ENCODE peak calls at places on chromosomes 6 and 20, in seven cellular contexts. D is T-helper 17 cell; A is stimulated activated naive B cell treated with anti-CD40 and anti-IgM and Interleukin-4, amounts not matched to agents 10 μg/mL and 1 μg/mL and 100 μg/mL, for 72 hours; O is activated T-cell treated with anti-CD3 and anti-CD28 coated beads, Interleukin-2, amount 50 U/mL, for 4 hours; B is stimulated activated naive CD8-positive, alpha-beta T cell treated with anti-CD3 and anti-CD28 coated beads, Interleukin-15, amount 100 ng/mL, for 72 hours; V is activated CD8-positive, alpha-beta T cell treated with anti-CD3 and anti-CD28 coated beads for 36 hours; Y is upper lobe of right lung. M is an unnamed sample.

GRCh38 chr6:20416567-20417345 is 15.1 kb downstream of the E2F3 start:
- ATAC-seq in D (peak), A (no peak), O (peak), B (peak), V (peak), Y (no peak), M (no peak)

GRCh38 chr20:42441862-42442196 is 747.9 kb downstream of the PTPRT start:
- ATAC-seq in D (no peak), A (no peak), O (no peak), B (no peak), V (no peak), Y (no peak), M (no peak)

GRCh38 chr6:17169701-17170100 is 67.9 kb downstream of the STMND1 start:
- ATAC-seq in D (no peak), A (no peak), O (no peak), B (no peak), V (no peak), Y (no peak), M (no peak)

GRCh38 chr20:50980851-50981713 is 22.5 kb downstream of the MOCS3 start:
- ATAC-seq in D (peak), A (peak), O (peak), B (peak), V (peak), Y (peak), M (peak)

GRCh38 chr6:111114484-111114883 is 27.2 kb downstream of the SLC16A10 start:
- ATAC-seq in D (peak), A (no peak), O (no peak), B (no peak), V (no peak), Y (no peak), M (no peak)

GRCh38 chr6:2439632-2440031 is 194.2 kb upstream of the GMDS start:
- ATAC-seq in D (no peak), A (no peak), O (no peak), B (no peak), V (no peak), Y (no peak), M (no peak)

GRCh38 chr6:45049188-45049843 is 278.8 kb upstream of the RUNX2 start:
- ATAC-seq in D (no peak), A (peak), O (no peak), B (no peak), V (no peak), Y (peak), M (no peak)

GRCh38 chr20:6993016-6993415 is 225.5 kb downstream of the BMP2 start:
- ATAC-seq in D (no peak), A (no peak), O (no peak), B (no peak), V (no peak), Y (no peak), M (peak)

GRCh38 chr6:28135393-28135792 is 6.3 kb upstream of the ZKSCAN8 start:
- ATAC-seq in D (no peak), A (no peak), O (no peak), B (no peak), V (no peak), Y (no peak), M (no peak)

GRCh38 chr6:135861189-135861588 is 9.7 kb downstream of the PDE7B start:
- ATAC-seq in D (no peak), A (peak), O (no peak), B (no peak), V (no peak), Y (no peak), M (no peak)

GRCh38 chr6:150656156-150656555 is 56.5 kb downstream of the PLEKHG1 start:
- ATAC-seq in D (no peak), A (no peak), O (no peak), B (no peak), V (no peak), Y (no peak), M (no peak)

GRCh38 chr20:5548112-5548511 is 202.1 kb upstream of the SHLD1 start:
- ATAC-seq in D (no peak), A (no peak), O (no peak), B (no peak), V (no peak), Y (no peak), M (no peak)

GRCh38 chr6:85403331-85404015 is 46.4 kb upstream of the NT5E start:
- ATAC-seq in D (no peak), A (no peak), O (no peak), B (no peak), V (peak), Y (peak), M (peak)

GRCh38 chr6:25497383-25497782 is 154.6 kb upstream of the SCGN start:
- ATAC-seq in D (no peak), A (no peak), O (no peak), B (no peak), V (no peak), Y (peak), M (no peak)

GRCh38 chr6:163393923-163394322 is 20.6 kb upstream of the QKI start:
- ATAC-seq in D (no peak), A (no peak), O (no peak), B (no peak), V (no peak), Y (no peak), M (no peak)

GRCh38 chr6:31771992-31772358 is 5.2 kb downstream of the VWA7 start:
- ATAC-seq in D (no peak), A (no peak), O (peak), B (no peak), V (peak), Y (no peak), M (no peak)

GRCh38 chr20:10842116-10842515 is 168.3 kb upstream of the JAG1 start:
- ATAC-seq in D (no peak), A (no peak), O (no peak), B (no peak), V (no peak), Y (no peak), M (no peak)

GRCh38 chr6:57013501-57013900 is 33.0 kb upstream of the KIAA1586 start:
- ATAC-seq in D (no peak), A (no peak), O (no peak), B (no peak), V (no peak), Y (no peak), M (peak)

GRCh38 chr20:51424270-51425041 is 118.1 kb downstream of the NFATC2 start:
- ATAC-seq in D (peak), A (peak), O (peak), B (peak), V (peak), Y (no peak), M (peak)

GRCh38 chr6:147122823-147123222 is 81.4 kb upstream of the STXBP5 start:
- ATAC-seq in D (no peak), A (no peak), O (no peak), B (no peak), V (no peak), Y (no peak), M (no peak)

GRCh38 chr6:79239538-79240168 is 5.2 kb upstream of the HMGN3 start:
- ATAC-seq in D (no peak), A (peak), O (no peak), B (no peak), V (no peak), Y (no peak), M (peak)

GRCh38 chr6:4935486-4935885 is 68.4 kb downstream of the RPP40 start:
- ATAC-seq in D (no peak), A (peak), O (peak), B (peak), V (peak), Y (no peak), M (no peak)

GRCh38 chr6:56916849-56917551 is 37.9 kb upstream of the BEND6 start:
- ATAC-seq in D (no peak), A (no peak), O (no peak), B (no peak), V (no peak), Y (no peak), M (no peak)

GRCh38 chr6:130743175-130743574 is 84.0 kb upstream of the SMLR1 start:
- ATAC-seq in D (no peak), A (no peak), O (no peak), B (no peak), V (no peak), Y (no peak), M (no peak)

GRCh38 chr6:19465760-19466159 is 371.4 kb upstream of the ID4 start:
- ATAC-seq in D (no peak), A (no peak), O (no peak), B (no peak), V (no peak), Y (peak), M (no peak)

GRCh38 chr6:38110407-38111025 is 291.0 kb downstream of the ZFAND3 start:
- ATAC-seq in D (no peak), A (no peak), O (no peak), B (no peak), V (no peak), Y (peak), M (peak)

GRCh38 chr6:39416728-39417127 is 94.2 kb upstream of the KCNK16 start:
- ATAC-seq in D (no peak), A (no peak), O (no peak), B (no peak), V (no peak), Y (no peak), M (peak)

GRCh38 chr20:33009214-33010132 is 2.0 kb downstream of the BPIFB2 start:
- ATAC-seq in D (no peak), A (no peak), O (no peak), B (no peak), V (no peak), Y (no peak), M (no peak)

M was measured in esophagus mucosa.